ENCODE peak calls at places on chromosome 14, in eight cellular contexts. T, R, B, A, I, V, S and G are unnamed samples.

GRCh38 chr14:70183991-70184390 is 4.8 kb downstream of the SLC8A3 start:
- ATAC-seq in T (no peak), R (no peak), B (no peak), A (no peak), I (no peak), V (no peak), S (no peak), G (peak)

GRCh38 chr14:74083784-74084276 is 423 bp downstream of the ALDH6A1 start:
- ATAC-seq in T (no peak), R (peak), B (peak), A (peak), I (peak), V (peak), S (peak), G (peak)

GRCh38 chr14:54722791-54723432 is 156.0 kb downstream of the SAMD4A start:
- ATAC-seq in T (peak), R (no peak), B (peak), A (no peak), I (peak), V (peak), S (peak), G (peak)

GRCh38 chr14:65594153-65594881 is 181.8 kb downstream of the FUT8 start:
- ATAC-seq in T (no peak), R (no peak), B (peak), A (no peak), I (peak), V (no peak), S (no peak), G (no peak)

GRCh38 chr14:45467023-45467422 is 214.0 kb upstream of the MIS18BP1 start:
- ATAC-seq in T (no peak), R (no peak), B (no peak), A (no peak), I (no peak), V (no peak), S (peak), G (no peak)

GRCh38 chr14:94176808-94177207 is 2.7 kb downstream of the PPP4R4 start:
- ATAC-seq in T (no peak), R (peak), B (no peak), A (no peak), I (no peak), V (no peak), S (no peak), G (no peak)

GRCh38 chr14:53450871-53451270 is 297.7 kb upstream of the DDHD1 start:
- ATAC-seq in T (no peak), R (no peak), B (peak), A (no peak), I (no peak), V (no peak), S (no peak), G (no peak)

GRCh38 chr14:61466249-61466904 is 145.0 kb downstream of the PRKCH start:
- ATAC-seq in T (no peak), R (no peak), B (peak), A (no peak), I (peak), V (peak), S (peak), G (no peak)

GRCh38 chr14:93894992-93895391 is 32.2 kb upstream of the FAM181A start:
- ATAC-seq in T (no peak), R (no peak), B (no peak), A (peak), I (no peak), V (no peak), S (no peak), G (no peak)

GRCh38 chr14:72909163-72909562 is 15.3 kb upstream of the DPF3 start:
- ATAC-seq in T (no peak), R (peak), B (no peak), A (no peak), I (peak), V (peak), S (peak), G (no peak)

GRCh38 chr14:60430276-60430675 is 55.6 kb downstream of the C14orf39 start:
- ATAC-seq in T (no peak), R (no peak), B (peak), A (no peak), I (no peak), V (no peak), S (no peak), G (no peak)

GRCh38 chr14:28673056-28673455 is 93.5 kb upstream of the FOXG1 start:
- ATAC-seq in T (no peak), R (no peak), B (no peak), A (no peak), I (no peak), V (no peak), S (no peak), G (no peak)

GRCh38 chr14:65502676-65503124 is 90.2 kb downstream of the FUT8 start:
- ATAC-seq in T (peak), R (peak), B (no peak), A (peak), I (no peak), V (no peak), S (peak), G (peak)

GRCh38 chr14:87797001-87797400 is 196.0 kb downstream of the GALC start:
- ATAC-seq in T (no peak), R (no peak), B (no peak), A (no peak), I (no peak), V (no peak), S (no peak), G (no peak)

GRCh38 chr14:105582639-105583038 is 56.3 kb downstream of the TMEM121 start:
- ATAC-seq in T (no peak), R (peak), B (peak), A (peak), I (peak), V (peak), S (peak), G (no peak)

GRCh38 chr14:88516742-88517418 is 37.9 kb downstream of the PTPN21 start:
- ATAC-seq in T (no peak), R (no peak), B (peak), A (no peak), I (no peak), V (no peak), S (no peak), G (no peak)

GRCh38 chr14:92459479-92460421 is 53.8 kb upstream of the RIN3 start:
- ATAC-seq in T (peak), R (no peak), B (peak), A (peak), I (peak), V (no peak), S (peak), G (no peak)

GRCh38 chr14:101926085-101926484 is 38.3 kb upstream of the DYNC1H1 start:
- ATAC-seq in T (no peak), R (no peak), B (no peak), A (no peak), I (no peak), V (no peak), S (no peak), G (no peak)

GRCh38 chr14:34912182-34912581 is 37.0 kb upstream of the BAZ1A start:
- ATAC-seq in T (no peak), R (no peak), B (no peak), A (peak), I (no peak), V (no peak), S (no peak), G (no peak)

GRCh38 chr14:64645220-64645891 is 58.9 kb upstream of the PLEKHG3 start:
- ATAC-seq in T (no peak), R (no peak), B (peak), A (no peak), I (no peak), V (peak), S (peak), G (no peak)

GRCh38 chr14:20295067-20295466 is 10.7 kb downstream of the TTC5 start:
- ATAC-seq in T (peak), R (peak), B (no peak), A (no peak), I (no peak), V (no peak), S (no peak), G (peak)

GRCh38 chr14:25041898-25042297 is 8.0 kb downstream of the STXBP6 start:
- ATAC-seq in T (no peak), R (no peak), B (peak), A (no peak), I (peak), V (no peak), S (no peak), G (no peak)